ENCODE peak calls at places on chromosomes 5 and 9, in five cellular contexts. One of them, this sample, is unnamed.
A peak's percentile ranks its signal among the peaks of the same experiment; 100 is the strongest.

GRCh38 chr9:81268048-81268447 is 421.3 kb downstream of the TLE1 start:
- DNase-seq in AG04449: no peak
- DNase-seq in hepatocyte: no peak
- DNase-seq in spleen: no peak
- DNase-seq in psoas muscle: no peak
- DNase-seq in this sample: peak; percentile 11

GRCh38 chr9:87502446-87503232 is 5.0 kb downstream of the DAPK1 start:
- DNase-seq in AG04449: no peak
- DNase-seq in hepatocyte: no peak
- DNase-seq in spleen: no peak
- DNase-seq in psoas muscle: no peak
- DNase-seq in this sample: no peak

GRCh38 chr5:112604741-112605390 is 132.8 kb upstream of the APC start:
- DNase-seq in AG04449: no peak
- DNase-seq in hepatocyte: peak; percentile 70
- DNase-seq in spleen: no peak
- DNase-seq in psoas muscle: no peak
- DNase-seq in this sample: peak; percentile 2

GRCh38 chr5:61290815-61291214 is 41.2 kb upstream of the ZSWIM6 start:
- DNase-seq in AG04449: no peak
- DNase-seq in hepatocyte: no peak
- DNase-seq in spleen: no peak
- DNase-seq in psoas muscle: no peak
- DNase-seq in this sample: peak; percentile 60

GRCh38 chr9:72960446-72960845 is 7.6 kb upstream of the ALDH1A1 start:
- DNase-seq in AG04449: no peak
- DNase-seq in hepatocyte: no peak
- DNase-seq in spleen: no peak
- DNase-seq in psoas muscle: no peak
- DNase-seq in this sample: peak; percentile 14

GRCh38 chr5:6472792-6473191 is 24.1 kb downstream of the UBE2QL1 start:
- DNase-seq in AG04449: no peak
- DNase-seq in hepatocyte: no peak
- DNase-seq in spleen: no peak
- DNase-seq in psoas muscle: no peak
- DNase-seq in this sample: no peak

GRCh38 chr9:75692309-75692708 is 198.2 kb upstream of the PCSK5 start:
- DNase-seq in AG04449: no peak
- DNase-seq in hepatocyte: no peak
- DNase-seq in spleen: no peak
- DNase-seq in psoas muscle: no peak
- DNase-seq in this sample: no peak

GRCh38 chr5:40383719-40384651 is 295.7 kb upstream of the PTGER4 start:
- DNase-seq in AG04449: peak; percentile 57
- DNase-seq in hepatocyte: no peak
- DNase-seq in spleen: no peak
- DNase-seq in psoas muscle: no peak
- DNase-seq in this sample: peak; percentile 64

GRCh38 chr9:83167126-83167525 is 104.2 kb upstream of the RASEF start:
- DNase-seq in AG04449: no peak
- DNase-seq in hepatocyte: peak; percentile 11
- DNase-seq in spleen: no peak
- DNase-seq in psoas muscle: no peak
- DNase-seq in this sample: no peak

GRCh38 chr9:93081081-93081529 is 14.9 kb upstream of the CARD19 start:
- DNase-seq in AG04449: no peak
- DNase-seq in hepatocyte: peak; percentile 7
- DNase-seq in spleen: peak; percentile 19
- DNase-seq in psoas muscle: no peak
- DNase-seq in this sample: no peak

GRCh38 chr9:95771556-95772280 is 103.8 kb upstream of the ERCC6L2 start:
- DNase-seq in AG04449: no peak
- DNase-seq in hepatocyte: peak; percentile 60
- DNase-seq in spleen: no peak
- DNase-seq in psoas muscle: no peak
- DNase-seq in this sample: peak; percentile 61

GRCh38 chr9:6904366-6904765 is 146.6 kb downstream of the KDM4C start:
- DNase-seq in AG04449: no peak
- DNase-seq in hepatocyte: no peak
- DNase-seq in spleen: no peak
- DNase-seq in psoas muscle: no peak
- DNase-seq in this sample: no peak

GRCh38 chr5:125190232-125191051 is 444.0 kb upstream of the ZNF608 start:
- DNase-seq in AG04449: no peak
- DNase-seq in hepatocyte: peak; percentile 17
- DNase-seq in spleen: no peak
- DNase-seq in psoas muscle: no peak
- DNase-seq in this sample: no peak

DNA sequence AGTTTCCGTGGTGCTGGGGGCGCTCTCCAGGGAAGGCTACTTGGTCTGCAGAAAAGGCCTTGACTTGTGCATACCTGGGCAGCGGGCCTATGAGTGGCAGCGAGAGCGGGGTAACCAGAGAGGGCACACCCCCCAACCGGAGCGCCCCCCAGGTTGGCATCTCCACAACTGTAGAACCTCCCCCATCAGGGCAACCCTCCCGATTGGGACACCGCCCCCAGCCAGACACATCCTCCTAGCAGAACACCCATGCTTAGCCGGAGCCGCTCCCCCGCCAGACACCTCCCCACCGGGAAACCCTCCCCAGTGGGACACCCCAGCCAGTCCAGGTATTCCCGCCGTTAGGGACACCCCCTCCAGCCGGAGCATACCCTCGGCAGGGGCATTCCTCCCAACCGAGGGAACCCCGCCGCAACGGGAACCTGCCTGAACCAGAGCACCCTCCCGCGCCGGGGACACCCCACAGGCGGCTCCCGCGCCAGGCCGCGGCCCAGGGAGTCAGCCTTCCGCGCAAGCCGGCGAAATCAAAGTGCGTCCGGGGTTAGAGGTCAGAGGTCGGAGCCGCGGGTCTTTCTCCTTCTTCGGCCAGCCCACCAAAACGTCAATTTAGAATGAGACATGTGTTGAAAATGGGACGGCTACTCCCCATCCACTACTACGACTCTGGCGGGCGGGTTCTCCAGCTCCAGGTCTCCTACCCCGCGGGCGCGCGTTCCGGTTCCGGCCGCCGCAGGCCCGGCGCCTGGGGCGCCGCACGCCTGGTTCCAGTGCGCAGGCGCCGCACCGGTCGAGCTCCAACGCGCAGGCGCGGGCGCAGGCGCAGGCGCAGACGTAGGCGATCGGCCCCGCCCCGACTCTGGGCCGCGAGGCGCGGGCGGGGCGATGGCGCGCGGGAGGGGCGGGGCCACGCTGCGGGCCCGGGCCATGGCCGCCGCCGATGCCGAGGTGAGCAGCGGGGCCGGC is at the start of gene EHMT1:
- DNase-seq in AG04449: no peak
- DNase-seq in hepatocyte: peak; percentile 95
- DNase-seq in spleen: peak; percentile 96
- DNase-seq in psoas muscle: peak; percentile 94
- DNase-seq in this sample: peak; percentile 85
- TF ChIP-seq CTCF in AG04449: no peak
- TF ChIP-seq CTCF in hepatocyte: no peak
- TF ChIP-seq CTCF in spleen: no peak
- TF ChIP-seq CTCF in psoas muscle: no peak
- TF ChIP-seq CTCF in this sample: no peak

GRCh38 chr9:129722913-129723312 is 29.9 kb downstream of the PTGES start:
- DNase-seq in AG04449: no peak
- DNase-seq in hepatocyte: no peak
- DNase-seq in spleen: no peak
- DNase-seq in psoas muscle: no peak
- DNase-seq in this sample: no peak

GRCh38 chr9:129725841-129726251 is 27.0 kb downstream of the PTGES start:
- DNase-seq in AG04449: no peak
- DNase-seq in hepatocyte: peak; percentile 46
- DNase-seq in spleen: no peak
- DNase-seq in psoas muscle: no peak
- DNase-seq in this sample: no peak

GRCh38 chr9:129728744-129729143 is 24.1 kb downstream of the PTGES start:
- DNase-seq in AG04449: no peak
- DNase-seq in hepatocyte: no peak
- DNase-seq in spleen: no peak
- DNase-seq in psoas muscle: no peak
- DNase-seq in this sample: no peak

GRCh38 chr9:129724456-129725190 is 28.2 kb downstream of the PTGES start:
- DNase-seq in AG04449: no peak
- DNase-seq in hepatocyte: no peak
- DNase-seq in spleen: no peak
- DNase-seq in psoas muscle: no peak
- DNase-seq in this sample: no peak

GRCh38 chr9:129726322-129727160 is 26.3 kb downstream of the PTGES start:
- DNase-seq in AG04449: peak; percentile 12
- DNase-seq in hepatocyte: peak; percentile 85
- DNase-seq in spleen: peak; percentile 87
- DNase-seq in psoas muscle: peak; percentile 88
- DNase-seq in this sample: peak; percentile 83
- H3K4me3 ChIP-seq in AG04449: no peak overlapping the region
- H3K4me3 ChIP-seq in hepatocyte: no peak overlapping the region
- H3K4me3 ChIP-seq in spleen: no peak overlapping the region
- H3K4me3 ChIP-seq in psoas muscle: no peak overlapping the region
- H3K4me3 ChIP-seq in this sample: no peak overlapping the region

GRCh38 chr5:93604119-93604963 is 21.3 kb downstream of the NR2F1 start:
- DNase-seq in AG04449: no peak
- DNase-seq in hepatocyte: no peak
- DNase-seq in spleen: peak; percentile 74
- DNase-seq in psoas muscle: peak; percentile 53
- DNase-seq in this sample: no peak
- TF ChIP-seq CTCF in AG04449: no peak
- TF ChIP-seq CTCF in hepatocyte: no peak
- TF ChIP-seq CTCF in spleen: no peak
- TF ChIP-seq CTCF in psoas muscle: no peak
- TF ChIP-seq CTCF in this sample: no peak

GRCh38 chr5:51033215-51033614 is 350.0 kb upstream of the ISL1 start:
- DNase-seq in AG04449: no peak
- DNase-seq in hepatocyte: no peak
- DNase-seq in spleen: no peak
- DNase-seq in psoas muscle: no peak
- DNase-seq in this sample: no peak
- H3K4me3 ChIP-seq in AG04449: no peak overlapping the region
- H3K4me3 ChIP-seq in hepatocyte: no peak overlapping the region
- H3K4me3 ChIP-seq in spleen: no peak overlapping the region
- H3K4me3 ChIP-seq in psoas muscle: no peak overlapping the region
- H3K4me3 ChIP-seq in this sample: no peak overlapping the region

DNA sequence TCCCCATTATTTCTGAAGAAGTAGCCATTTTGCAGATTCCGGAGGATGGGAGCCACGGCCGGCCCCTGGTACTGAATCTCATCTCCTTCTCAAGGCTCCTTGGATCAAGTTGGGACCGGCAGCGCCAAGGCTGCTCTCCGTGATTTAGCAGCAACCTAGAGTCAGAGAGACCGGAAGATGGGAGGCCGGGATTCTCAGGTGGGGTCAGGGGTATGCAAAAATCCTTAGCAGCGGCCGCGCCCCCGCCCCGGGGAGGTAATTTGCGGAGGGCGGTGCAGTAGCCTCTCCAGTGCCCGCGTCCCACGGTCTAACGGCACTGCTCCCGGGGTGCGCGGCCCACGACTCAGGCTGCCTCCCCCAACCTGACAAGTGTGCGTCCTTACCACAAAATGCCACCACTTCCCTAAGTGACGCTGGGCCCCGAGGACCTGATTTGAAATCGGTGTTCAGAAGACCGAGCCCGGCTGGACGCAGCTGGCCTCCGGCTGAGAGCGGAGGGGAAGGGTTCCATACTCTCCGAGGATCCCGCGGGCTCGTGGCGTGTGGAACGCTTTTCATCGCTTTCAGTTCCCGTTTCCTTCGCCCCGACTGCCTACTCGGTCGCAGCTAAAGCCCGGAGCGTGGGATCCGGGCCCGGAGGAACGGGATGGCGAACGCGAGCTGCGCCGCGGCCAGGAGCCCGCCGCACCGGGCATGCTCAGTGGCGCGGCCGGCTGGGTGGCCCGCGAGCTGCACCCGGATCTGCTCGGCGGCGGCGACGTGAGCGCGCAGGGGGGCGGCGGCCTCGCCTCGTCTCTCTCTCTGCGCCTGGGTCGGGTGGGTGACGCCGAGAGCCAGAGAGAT is at the start of gene SCAMP1:
- DNase-seq in AG04449: no peak
- DNase-seq in hepatocyte: peak; percentile 96
- DNase-seq in spleen: peak; percentile 99
- DNase-seq in psoas muscle: peak; percentile 95
- DNase-seq in this sample: peak; percentile 94
- TF ChIP-seq CTCF in AG04449: peak; percentile 9
- TF ChIP-seq CTCF in hepatocyte: peak; percentile 12
- TF ChIP-seq CTCF in spleen: no peak
- TF ChIP-seq CTCF in psoas muscle: peak; percentile 67
- TF ChIP-seq CTCF in this sample: no peak

DNA sequence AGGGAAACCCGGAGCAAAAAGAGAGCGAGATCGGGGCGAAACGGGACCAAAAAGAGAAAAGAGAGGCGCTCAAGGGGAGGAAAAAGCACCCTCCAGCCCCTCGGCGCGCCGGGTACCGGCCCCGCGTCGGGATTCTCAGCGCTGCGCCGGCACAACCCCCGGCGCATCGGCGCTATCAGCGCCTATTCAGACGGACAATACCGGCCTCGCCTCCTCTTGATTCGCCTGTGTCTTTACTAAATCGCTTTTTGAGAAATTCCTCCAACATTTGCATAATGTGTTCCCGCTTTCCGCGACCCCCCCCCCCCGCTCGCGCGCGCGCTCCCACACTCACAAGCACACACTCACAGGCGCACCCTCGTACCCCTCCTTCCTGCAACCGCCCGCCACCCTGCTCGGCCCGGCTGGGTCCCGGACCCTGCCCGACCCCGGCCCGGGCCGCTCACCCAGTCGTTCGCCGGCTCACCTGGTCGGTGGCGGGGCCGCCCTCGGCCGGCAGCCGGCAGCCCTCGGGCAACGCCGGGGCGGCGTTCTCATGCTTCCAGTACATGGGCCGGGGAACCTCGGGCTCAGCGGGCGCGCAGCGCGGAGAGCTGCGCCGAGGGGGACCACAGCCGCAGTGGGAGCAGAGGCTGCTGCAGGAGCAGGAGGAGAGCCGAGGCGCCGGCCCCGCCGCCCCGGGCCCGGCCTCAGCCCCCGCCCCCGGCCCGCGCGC is 409 bp downstream of the LHX6 start:
- DNase-seq in AG04449: no peak
- DNase-seq in hepatocyte: no peak
- DNase-seq in spleen: no peak
- DNase-seq in psoas muscle: no peak
- DNase-seq in this sample: no peak
- H3K4me3 ChIP-seq in AG04449: peak overlapping the region; percentile 15
- H3K4me3 ChIP-seq in hepatocyte: peak overlapping the region; percentile 42
- H3K4me3 ChIP-seq in spleen: peak overlapping the region; percentile 47
- H3K4me3 ChIP-seq in psoas muscle: peak overlapping the region; percentile 64
- H3K4me3 ChIP-seq in this sample: no peak overlapping the region

DNA sequence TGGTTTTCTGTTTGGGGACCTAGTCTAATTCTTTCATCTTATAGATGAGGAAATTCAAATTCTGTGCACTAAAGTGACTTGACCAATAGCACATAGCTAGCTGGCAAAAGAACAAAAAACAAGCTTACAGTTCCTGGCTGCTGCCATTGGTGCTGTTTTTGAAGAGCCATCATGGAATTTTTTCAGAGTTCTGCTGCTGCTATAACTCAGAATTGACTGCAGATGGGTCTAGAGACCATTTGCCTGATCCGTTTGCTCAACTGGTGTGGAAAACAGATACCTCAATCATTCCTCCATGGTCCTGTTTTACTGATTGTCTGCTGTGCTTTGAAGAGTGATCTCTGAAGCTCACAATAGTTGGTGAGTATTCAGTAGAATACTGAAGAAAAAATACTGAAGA is 15.2 kb downstream of the FBXL7 start:
- DNase-seq in AG04449: no peak
- DNase-seq in hepatocyte: no peak
- DNase-seq in spleen: no peak
- DNase-seq in psoas muscle: no peak
- DNase-seq in this sample: peak; percentile 11
- TF ChIP-seq CTCF in AG04449: no peak
- TF ChIP-seq CTCF in hepatocyte: peak; percentile 18
- TF ChIP-seq CTCF in spleen: no peak
- TF ChIP-seq CTCF in psoas muscle: no peak
- TF ChIP-seq CTCF in this sample: no peak

GRCh38 chr9:133130721-133131244 is 9.7 kb upstream of the RALGDS start:
- DNase-seq in AG04449: no peak
- DNase-seq in hepatocyte: no peak
- DNase-seq in spleen: peak; percentile 91
- DNase-seq in psoas muscle: peak; percentile 56
- DNase-seq in this sample: no peak
- H3K4me3 ChIP-seq in AG04449: no peak overlapping the region
- H3K4me3 ChIP-seq in hepatocyte: no peak overlapping the region
- H3K4me3 ChIP-seq in spleen: peak overlapping the region; percentile 26
- H3K4me3 ChIP-seq in psoas muscle: no peak overlapping the region
- H3K4me3 ChIP-seq in this sample: no peak overlapping the region

This sample was measured in fibroblast of pulmonary artery.